ENCODE peak calls at places on chromosomes 4 and X, in five cellular contexts. T is SK-N-SH, P is neural progenitor cell, X is GM23248, D is hepatocyte. Y is an unnamed sample.

GRCh38 chr4:55947912-55948725 is 626 bp upstream of the CEP135 start:
- DNase-seq in P (no peak), D (peak), X (peak), T (peak), Y (peak)

GRCh38 chr4:102707150-102707549 is 53.6 kb downstream of the MANBA start:
- DNase-seq in D (no peak), T (no peak), P (no peak), X (no peak), Y (no peak)

GRCh38 chr4:30753316-30753715 is 33.1 kb downstream of the PCDH7 start:
- DNase-seq in T (no peak), D (peak), X (peak), P (no peak), Y (no peak)

GRCh38 chr4:145545538-145546224 is 64.0 kb downstream of the SMAD1 start:
- DNase-seq in T (no peak), D (peak), X (peak), P (no peak), Y (no peak)

GRCh38 chrX:109830704-109831206 is 97.7 kb upstream of the ACSL4 start:
- DNase-seq in D (peak), T (no peak), X (peak), P (no peak), Y (no peak)

GRCh38 chr4:167717495-167717894 is 374.8 kb upstream of the ANXA10 start:
- DNase-seq in P (no peak), D (no peak), T (no peak), X (no peak), Y (no peak)

GRCh38 chrX:47515941-47516649 is 33.1 kb upstream of the ZNF41 start:
- DNase-seq in P (no peak), D (no peak), T (no peak), X (peak), Y (no peak)

GRCh38 chr4:27702710-27703431 is 842.2 kb downstream of the STIM2 start:
- DNase-seq in P (peak), X (peak), D (peak), T (peak), Y (peak)

GRCh38 chr4:61397174-61397573 is 197.0 kb downstream of the ADGRL3 start:
- DNase-seq in T (no peak), X (no peak), P (no peak), D (no peak), Y (no peak)

GRCh38 chr4:84632092-84632491 is 49.2 kb downstream of the CDS1 start:
- DNase-seq in X (peak), T (no peak), D (no peak), P (no peak), Y (no peak)

GRCh38 chr4:66750273-66750672 is 795.0 kb downstream of the CENPC start:
- DNase-seq in X (no peak), P (no peak), D (peak), T (no peak), Y (no peak)

GRCh38 chr4:56727150-56727549 is 46.1 kb upstream of the HOPX start:
- DNase-seq in X (no peak), P (peak), T (no peak), D (no peak), Y (no peak)

GRCh38 chr4:9927317-9928007 is 93.8 kb downstream of the SLC2A9 start:
- DNase-seq in X (peak), D (no peak), T (no peak), P (no peak), Y (no peak)

GRCh38 chr4:101277661-101278060 is 69.7 kb downstream of the PPP3CA start:
- DNase-seq in P (no peak), X (peak), T (no peak), D (peak), Y (no peak)

GRCh38 chr4:155667538-155668511 is 1.2 kb downstream of the GUCY1A1 start:
- DNase-seq in X (peak), D (peak), T (peak), P (peak), Y (peak)

GRCh38 chrX:2385224-2385623 is 115.6 kb downstream of the DHRSX start:
- DNase-seq in P (no peak), X (peak), D (no peak), T (no peak), Y (no peak)

GRCh38 chr4:40908297-40908696 is 158.5 kb downstream of the NSUN7 start:
- DNase-seq in D (peak), T (no peak), X (no peak), P (no peak), Y (no peak)

GRCh38 chr4:15681067-15681371 is 608 bp upstream of the FAM200B start:
- DNase-seq in P (no peak), T (no peak), D (no peak), X (no peak), Y (no peak)

GRCh38 chr4:13992975-13993495 is 365.5 kb upstream of the BOD1L1 start:
- DNase-seq in D (no peak), P (no peak), X (no peak), T (no peak), Y (no peak)

GRCh38 chrX:128781506-128781905 is 729.3 kb upstream of the ACTRT1 start:
- DNase-seq in D (peak), P (peak), X (no peak), T (peak), Y (peak)

GRCh38 chr4:46878641-46879040 is 30.4 kb downstream of the COX7B2 start:
- DNase-seq in T (no peak), X (no peak), D (no peak), P (no peak), Y (no peak)

GRCh38 chr4:16253127-16253960 is 27.1 kb upstream of the TAPT1 start:
- DNase-seq in P (no peak), T (no peak), D (no peak), X (peak), Y (no peak)

GRCh38 chr4:102429553-102429952 is 71.6 kb upstream of the NFKB1 start:
- DNase-seq in T (no peak), X (peak), P (no peak), D (no peak), Y (no peak)

GRCh38 chr4:138952405-138952804 is 63.2 kb upstream of the NOCT start:
- DNase-seq in P (no peak), T (no peak), D (no peak), X (peak), Y (no peak)

GRCh38 chr4:6449335-6449734 is 23.1 kb downstream of the PPP2R2C start:
- DNase-seq in P (no peak), T (no peak), X (no peak), D (no peak), Y (no peak)

GRCh38 chrX:131262738-131263679 is 26.1 kb downstream of the IGSF1 start:
- DNase-seq in D (peak), P (peak), T (no peak), X (peak), Y (peak)

GRCh38 chr4:74632634-74633033 is 161.7 kb downstream of the BTC start:
- DNase-seq in D (no peak), X (peak), T (no peak), P (no peak), Y (no peak)

GRCh38 chrX:70434914-70435586 is 9.6 kb upstream of the DLG3 start:
- DNase-seq in P (peak), X (peak), D (no peak), T (no peak), Y (peak)

GRCh38 chr4:174764105-174764729 is 64.8 kb downstream of the GLRA3 start:
- DNase-seq in D (peak), P (peak), X (peak), T (peak), Y (peak)

GRCh38 chr4:113919611-113920010 is 59.8 kb downstream of the ARSJ start:
- DNase-seq in P (no peak), T (no peak), X (peak), D (no peak), Y (no peak)

GRCh38 chr4:152278505-152279301 is 257.2 kb downstream of the FBXW7 start:
- DNase-seq in P (no peak), D (peak), X (no peak), T (no peak), Y (no peak)

GRCh38 chrX:153643431-153644351 is 3.3 kb upstream of the DUSP9 start:
- DNase-seq in X (peak), P (peak), T (peak), D (no peak), Y (no peak)
- H2AFZ ChIP-seq in X (no peak), P (no peak), T (no peak), D (no peak), Y (no peak)

GRCh38 chr4:4853371-4853823 is 6.1 kb upstream of the MSX1 start:
- DNase-seq in P (peak), X (peak), T (peak), D (no peak), Y (no peak)
- H3K4me3 ChIP-seq in P (peak), X (peak), T (peak), D (peak), Y (peak)

DNA sequence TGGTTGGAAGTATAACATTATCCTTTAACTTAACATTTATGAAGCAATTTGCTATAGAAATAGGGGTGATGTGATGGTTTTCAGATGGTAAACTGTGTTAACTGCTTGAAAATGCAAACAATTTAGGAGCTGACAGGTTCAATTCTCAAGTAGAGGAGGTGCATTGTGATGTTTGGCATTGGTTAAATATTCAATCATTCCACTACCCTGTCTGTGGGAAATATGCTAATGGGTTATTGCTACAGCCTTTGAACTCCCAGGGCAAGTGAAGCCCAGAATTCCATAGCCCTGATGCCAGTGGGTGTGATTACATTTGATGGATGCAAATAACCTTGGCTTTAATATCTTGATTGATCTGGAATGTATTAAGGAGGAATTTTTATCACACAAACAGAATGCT is 243.5 kb upstream of the GK2 start:
- DNase-seq in D (no peak), T (no peak), X (peak), P (no peak), Y (no peak)
- TF ChIP-seq EZH2phosphoT487 in D (no peak), T (no peak), X (no peak), P (no peak), Y (no peak)

DNA sequence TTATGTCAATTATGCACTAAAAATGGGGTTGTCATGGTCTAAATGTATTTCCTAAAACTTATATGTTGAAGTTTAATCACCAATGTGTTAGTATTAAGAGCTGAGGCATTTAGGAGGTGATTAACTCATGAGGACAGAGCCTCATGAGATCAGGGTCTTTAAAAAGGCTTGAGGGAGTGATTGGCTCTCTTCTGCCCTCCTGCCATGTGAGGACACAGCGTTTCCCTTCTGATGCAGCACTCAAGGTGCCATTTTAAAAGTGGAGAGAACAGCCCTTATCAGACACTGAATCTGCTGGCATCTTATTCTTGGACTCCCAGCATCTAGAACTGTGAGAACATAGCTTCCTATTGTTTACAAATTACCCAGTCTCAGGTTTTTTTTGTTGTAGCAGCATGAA is 581.7 kb downstream of the KCNIP4 start:
- DNase-seq in T (no peak), X (no peak), P (no peak), D (no peak), Y (no peak)
- H2AFZ ChIP-seq in T (no peak), X (no peak), P (peak), D (no peak), Y (no peak)

GRCh38 chr4:76449362-76449767 is 14.3 kb downstream of the SHROOM3 start:
- DNase-seq in P (no peak), T (no peak), D (no peak), X (no peak), Y (no peak)
- H3K4me3 ChIP-seq in P (no peak), T (no peak), D (no peak), X (no peak), Y (no peak)

GRCh38 chr4:29278580-29278979 is 1441.6 kb upstream of the PCDH7 start:
- DNase-seq in T (no peak), P (no peak), D (no peak), X (peak), Y (no peak)
- TF ChIP-seq EZH2phosphoT487 in T (no peak), P (no peak), D (no peak), X (no peak), Y (no peak)

GRCh38 chr4:183147191-183147590 is 48.1 kb downstream of the WWC2 start:
- DNase-seq in P (no peak), X (peak), D (no peak), T (no peak), Y (no peak)
- H2AFZ ChIP-seq in P (no peak), X (no peak), D (no peak), T (no peak), Y (no peak)

Y was measured in MM.1S.